ENCODE peak calls at places on chromosomes 1 and 21, in four cellular contexts. K is heart left ventricle, C is lung, O is neural crest cell. Z is an unnamed sample.

GRCh38 chr21:43343095-43343991 is 83.6 kb downstream of the SIK1 start:
- DNase-seq in K (no peak), C (peak), O (no peak), Z (no peak)

GRCh38 chr1:100313382-100313781 is 38.9 kb upstream of the CDC14A start:
- DNase-seq in K (no peak), C (no peak), O (no peak), Z (no peak)

GRCh38 chr1:17233675-17234074 is 15.2 kb upstream of the PADI3 start:
- DNase-seq in K (peak), C (peak), O (no peak), Z (no peak)

GRCh38 chr1:114470681-114471080 is 40.3 kb downstream of the TRIM33 start:
- DNase-seq in K (no peak), C (no peak), O (no peak), Z (no peak)

GRCh38 chr21:41634211-41634694 is 126.3 kb upstream of the TMPRSS2 start:
- DNase-seq in K (no peak), C (peak), O (no peak), Z (no peak)

GRCh38 chr1:31575373-31576140 is 758 bp upstream of the TINAGL1 start:
- DNase-seq in K (no peak), C (peak), O (no peak), Z (no peak)

GRCh38 chr21:32921632-32922230 is 104.0 kb upstream of the OLIG2 start:
- DNase-seq in K (no peak), C (no peak), O (peak), Z (peak)

GRCh38 chr1:85330206-85330605 is 53.8 kb upstream of the BCL10 start:
- DNase-seq in K (no peak), C (peak), O (no peak), Z (no peak)

GRCh38 chr1:209783338-209783737 is 1.0 kb downstream of the C1orf74 start:
- DNase-seq in K (no peak), C (no peak), O (no peak), Z (no peak)

GRCh38 chr21:34933609-34934345 is 115.3 kb downstream of the RUNX1 start:
- DNase-seq in K (no peak), C (no peak), O (no peak), Z (no peak)

GRCh38 chr1:78464449-78464891 is 26.3 kb upstream of the PTGFR start:
- DNase-seq in K (no peak), C (no peak), O (no peak), Z (no peak)

GRCh38 chr1:66335859-66336640 is 197.9 kb upstream of the SGIP1 start:
- DNase-seq in K (peak), C (peak), O (no peak), Z (peak)

GRCh38 chr1:21337931-21338567 is 47.8 kb upstream of the ECE1 start:
- DNase-seq in K (peak), C (peak), O (no peak), Z (no peak)

GRCh38 chr1:1470626-1471388 is 758 bp upstream of the ATAD3B start:
- DNase-seq in K (no peak), C (no peak), O (no peak), Z (no peak)

GRCh38 chr1:180887841-180888240 is 24.9 kb upstream of the KIAA1614 start:
- DNase-seq in K (no peak), C (no peak), O (no peak), Z (no peak)

DNA sequence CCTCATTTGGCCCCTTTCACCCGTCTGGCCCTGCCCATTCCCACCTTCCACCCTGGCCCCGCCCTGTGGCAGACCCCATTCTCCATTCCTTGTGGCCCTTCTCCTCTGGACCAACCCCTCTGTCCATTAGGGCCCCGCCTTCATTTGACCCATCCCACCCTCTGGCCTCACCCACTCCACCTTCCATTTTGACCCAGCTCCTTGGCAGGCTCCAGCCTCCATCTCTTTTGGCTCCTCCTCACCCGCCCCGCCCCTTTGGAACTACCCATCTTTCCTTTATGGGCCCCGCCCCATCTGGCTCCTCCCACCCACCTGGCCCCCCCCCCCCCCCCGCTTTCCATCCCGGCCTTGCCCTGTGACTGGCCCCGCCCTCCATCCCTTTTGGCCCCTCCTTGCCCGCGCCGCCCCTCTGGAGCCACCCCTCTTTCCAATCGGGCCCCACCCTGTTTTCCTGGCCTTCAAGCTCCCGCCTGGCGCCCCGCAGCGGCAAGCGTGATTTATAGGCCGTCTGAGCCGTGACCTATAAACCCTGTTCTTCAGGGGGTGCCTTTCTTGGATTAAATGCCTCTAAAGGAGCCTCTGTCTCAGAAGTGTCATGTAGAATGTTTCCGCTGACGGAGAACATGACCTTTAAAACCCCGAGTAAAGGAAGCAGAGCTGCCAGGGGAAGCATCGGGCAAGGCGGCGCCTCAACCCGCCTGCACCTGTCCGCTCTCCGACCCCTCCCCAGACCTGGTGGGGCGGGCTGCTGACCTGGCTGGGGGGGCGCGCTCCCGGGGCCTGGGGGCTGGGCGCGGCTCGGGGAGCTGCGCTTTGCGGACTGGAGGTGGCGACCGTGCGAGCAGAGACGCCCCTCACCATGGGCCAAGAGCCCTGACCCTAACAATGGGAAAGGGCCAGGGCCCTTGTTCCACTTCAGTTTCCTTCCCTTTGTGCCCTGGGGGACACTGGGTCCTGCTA is 178.0 kb downstream of the CAMTA1 start:
- DNase-seq in K (peak), C (peak), O (peak), Z (peak)
- TF ChIP-seq CTCF in K (no peak), C (no peak), O (no peak), Z (no peak)

GRCh38 chr1:224357626-224358124 is 996 bp downstream of the CNIH4 start:
- DNase-seq in K (no peak), C (no peak), O (no peak), Z (no peak)

GRCh38 chr1:224359207-224359606 is 2.5 kb downstream of the CNIH4 start:
- DNase-seq in K (no peak), C (no peak), O (no peak), Z (no peak)

GRCh38 chr1:224358288-224358687 is 1.6 kb downstream of the CNIH4 start:
- DNase-seq in K (no peak), C (no peak), O (no peak), Z (no peak)

GRCh38 chr1:224353975-224354930 is 2.4 kb upstream of the CNIH4 start:
- DNase-seq in K (no peak), C (no peak), O (no peak), Z (no peak)

DNA sequence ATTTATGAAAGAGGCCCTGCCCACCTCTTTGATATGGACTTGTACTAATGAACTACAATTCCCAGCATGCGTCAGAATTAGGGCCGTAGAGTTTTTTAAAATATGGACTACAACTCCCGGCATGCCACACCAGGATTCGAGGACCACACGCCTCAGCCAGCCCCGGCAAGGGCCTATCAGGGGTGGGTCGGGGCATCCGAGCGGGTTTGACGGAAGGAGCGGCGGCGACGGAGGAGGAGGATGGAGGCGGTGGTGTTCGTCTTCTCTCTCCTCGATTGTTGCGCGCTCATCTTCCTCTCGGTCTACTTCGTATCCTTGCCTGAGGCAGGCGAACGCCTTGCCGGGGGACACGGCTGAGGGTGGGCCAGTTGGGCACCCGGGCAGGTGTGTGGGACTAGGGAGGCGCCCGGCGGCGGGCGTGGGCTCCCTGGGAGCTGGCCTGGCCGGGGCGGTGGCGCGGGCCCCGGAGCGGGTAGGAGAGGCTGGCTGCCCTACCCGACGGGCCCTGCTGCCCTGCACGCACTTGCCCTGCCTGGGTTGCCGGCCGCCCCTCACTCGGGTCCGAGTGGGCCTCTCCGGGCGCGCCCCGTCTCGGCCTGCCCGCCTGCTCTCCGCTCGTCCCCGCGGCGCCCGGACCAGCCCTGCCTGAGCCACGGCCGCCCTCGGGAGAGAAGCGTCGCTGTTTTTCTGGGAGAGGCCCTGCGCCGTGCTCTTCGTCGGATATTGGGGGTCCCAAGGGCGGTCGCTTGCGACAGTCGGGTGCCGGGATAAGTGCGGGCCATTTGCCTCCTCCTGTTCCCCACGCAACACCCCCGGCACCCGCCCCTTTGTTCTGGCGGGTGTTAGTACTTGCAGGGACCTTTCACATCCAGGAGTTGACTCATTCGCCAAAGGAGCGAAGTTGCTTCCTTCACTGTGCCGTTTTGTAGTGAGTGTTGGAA is at the start of gene CNIH4:
- DNase-seq in K (peak), C (peak), O (peak), Z (peak)
- TF ChIP-seq CTCF in K (no peak), C (no peak), O (no peak), Z (no peak)

DNA sequence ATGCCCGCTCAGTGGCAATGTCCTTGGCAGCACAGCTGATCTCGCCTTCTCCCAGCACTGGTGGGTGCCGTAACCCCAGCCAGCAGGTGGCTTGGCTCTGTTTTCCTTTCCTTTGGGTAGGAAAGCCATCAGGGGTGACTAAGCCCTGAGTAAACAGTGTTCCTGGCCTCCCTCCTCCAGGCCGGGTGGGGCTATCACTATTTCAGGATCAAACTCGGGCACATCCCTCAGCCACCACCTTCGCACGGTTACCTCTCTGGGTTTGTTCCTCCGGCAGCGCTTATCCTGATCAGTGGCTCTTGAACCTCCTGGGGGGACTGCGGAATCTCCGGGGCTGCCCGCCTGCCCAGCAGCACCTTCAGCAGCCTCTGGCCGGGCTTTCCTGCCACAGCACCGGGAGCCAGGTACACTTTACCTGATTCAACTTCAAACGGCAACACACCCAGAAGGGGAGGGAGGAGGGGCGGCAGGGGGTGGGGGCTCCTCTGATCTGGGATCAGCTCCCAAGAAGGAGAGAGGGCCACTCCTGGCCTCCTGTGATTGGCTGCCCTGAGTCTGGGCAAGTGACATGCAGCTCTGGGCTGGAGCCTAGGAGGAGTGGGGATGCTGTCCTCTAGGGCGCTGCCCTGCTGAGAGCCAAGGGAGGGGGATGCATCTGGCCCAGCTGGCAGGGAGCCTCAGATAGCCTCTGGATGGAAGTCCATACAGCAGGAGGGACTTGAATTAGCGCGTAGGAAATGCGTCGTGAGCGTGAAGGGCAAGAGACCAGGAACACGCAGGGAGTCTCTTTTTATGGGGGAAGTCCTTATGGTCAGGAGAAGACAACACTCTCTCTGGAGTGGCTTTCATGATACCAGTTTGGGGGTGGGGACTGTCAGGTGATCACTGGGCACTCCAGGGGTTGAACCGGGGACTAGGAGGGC is at the start of gene ASCL5:
- DNase-seq in K (no peak), C (peak), O (no peak), Z (no peak)
- TF ChIP-seq CTCF in K (no peak), C (no peak), O (no peak), Z (no peak)

GRCh38 chr1:39204441-39205081 is at the start of gene MACF1:
- DNase-seq in K (peak), C (peak), O (peak), Z (peak)
- TF ChIP-seq CTCF in K (peak), C (no peak), O (peak), Z (peak)

DNA sequence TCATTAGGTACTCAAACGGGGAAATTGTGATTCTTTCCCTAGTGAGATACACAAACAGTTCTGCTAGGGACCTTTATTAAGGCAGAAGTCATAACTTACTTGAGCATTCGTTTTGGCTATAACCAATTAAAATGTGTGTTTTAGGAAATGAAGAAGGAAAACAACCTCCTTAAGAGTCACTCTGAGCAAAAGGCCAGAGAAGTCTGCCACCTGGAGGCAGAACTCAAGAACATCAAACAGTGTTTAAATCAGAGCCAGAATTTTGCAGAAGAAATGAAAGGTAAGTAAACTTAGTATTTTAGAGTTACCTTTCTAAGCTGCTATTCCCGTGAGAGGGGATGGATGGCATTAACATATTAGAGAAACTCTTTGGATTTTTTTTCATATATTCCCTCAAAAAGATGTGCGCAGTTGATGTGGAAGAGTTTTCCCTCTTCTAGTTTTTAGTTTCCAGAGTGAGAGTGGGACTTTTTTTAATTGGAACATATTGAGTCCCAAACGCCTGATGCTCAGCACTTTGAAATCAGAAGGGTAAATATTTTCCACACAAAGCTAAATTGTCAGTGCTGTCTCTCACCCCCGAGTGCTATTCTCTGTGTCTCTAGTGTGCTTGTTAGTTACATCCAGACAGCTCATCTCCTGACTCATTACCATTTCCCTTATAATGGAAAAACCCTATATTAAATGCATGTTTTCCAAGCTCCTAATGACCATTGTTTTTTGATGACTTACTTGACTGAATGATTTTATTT is 34.9 kb downstream of the CENPF start:
- DNase-seq in K (no peak), C (no peak), O (peak), Z (peak)
- TF ChIP-seq CTCF in K (peak), C (peak), O (peak), Z (peak)

DNA sequence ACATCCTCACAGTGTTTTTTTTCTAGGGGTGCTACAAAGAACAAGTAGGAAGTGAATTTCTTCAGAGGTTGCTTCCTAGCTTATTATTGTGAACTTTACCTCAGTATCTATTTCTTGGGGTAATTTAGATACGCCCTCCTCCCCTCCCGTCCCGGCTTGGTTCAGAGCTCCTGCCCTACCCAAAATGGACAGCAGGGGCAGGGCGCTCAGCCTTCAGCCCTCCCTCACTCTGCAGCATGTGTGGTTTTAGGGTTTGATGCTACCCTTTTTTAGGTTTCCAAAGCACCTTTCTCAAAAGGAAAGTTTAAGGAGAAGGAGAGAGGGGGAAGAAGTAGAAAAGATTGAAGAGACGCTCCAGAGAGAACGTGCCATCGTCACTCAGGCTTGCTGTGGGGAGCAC is 16.9 kb upstream of the POGK start:
- DNase-seq in K (no peak), C (no peak), O (no peak), Z (no peak)
- TF ChIP-seq CTCF in K (no peak), C (no peak), O (peak), Z (peak)

Z was measured in endothelial cell.